ENCODE peak calls at places on chromosomes 3 and 15, in nine cellular contexts. G is GM23338, X is transverse colon, V is prostate gland, Y is HepG2, J is spleen, Q is stomach, E is sigmoid colon, U is suprapubic skin. M is an unnamed sample.

GRCh38 chr3:42572278-42572677 is 9.5 kb downstream of the SEC22C start:
- DNase-seq in Q (no peak), X (peak), G (peak), U (no peak), E (no peak), Y (peak), J (no peak), V (no peak), M (no peak)

GRCh38 chr15:26870346-26870745 is 3.5 kb downstream of the GABRA5 start:
- DNase-seq in X (no peak), V (no peak), G (no peak), U (no peak), Q (no peak), J (no peak), Y (no peak), E (no peak), M (no peak)

GRCh38 chr3:156551746-156552145 is 3.2 kb downstream of the SSR3 start:
- DNase-seq in V (no peak), X (no peak), G (no peak), Y (no peak), Q (no peak), J (no peak), U (no peak), E (no peak), M (no peak)

GRCh38 chr3:18344306-18345014 is 80.7 kb downstream of the SATB1 start:
- DNase-seq in J (no peak), Y (no peak), E (no peak), U (no peak), X (no peak), G (peak), Q (no peak), V (no peak), M (no peak)

GRCh38 chr15:34460451-34460850 is 22.8 kb upstream of the GOLGA8A start:
- DNase-seq in G (no peak), U (no peak), E (no peak), Y (no peak), Q (no peak), J (no peak), V (no peak), X (no peak), M (no peak)

GRCh38 chr3:64438837-64439236 is 213.6 kb upstream of the PRICKLE2 start:
- DNase-seq in Q (no peak), U (no peak), E (no peak), X (no peak), Y (no peak), J (no peak), V (no peak), G (peak), M (no peak)

GRCh38 chr3:152257246-152258074 is 11.3 kb upstream of the MBNL1 start:
- DNase-seq in J (no peak), Q (no peak), E (no peak), U (no peak), Y (no peak), V (no peak), X (no peak), G (no peak), M (no peak)

GRCh38 chr15:30956216-30956803 is 35.1 kb downstream of the MTMR10 start:
- DNase-seq in U (no peak), X (no peak), J (no peak), V (no peak), Q (no peak), Y (no peak), G (no peak), E (no peak), M (no peak)

GRCh38 chr3:13234664-13235063 is 161.4 kb upstream of the IQSEC1 start:
- DNase-seq in Y (no peak), J (no peak), V (no peak), U (no peak), Q (no peak), G (no peak), X (no peak), E (no peak), M (no peak)

GRCh38 chr3:49406571-49407565 is 4.9 kb downstream of the RHOA start:
- DNase-seq in X (no peak), V (no peak), Y (no peak), J (peak), E (no peak), G (no peak), U (no peak), Q (no peak), M (no peak)

GRCh38 chr15:34682673-34683072 is 72.1 kb downstream of the GJD2 start:
- DNase-seq in X (no peak), G (no peak), E (no peak), U (no peak), Y (no peak), Q (no peak), J (no peak), V (no peak), M (no peak)

GRCh38 chr15:33834892-33835730 is 133.2 kb upstream of the CHRM5 start:
- DNase-seq in Q (no peak), G (peak), Y (no peak), U (no peak), J (no peak), X (no peak), V (no peak), E (no peak), M (no peak)

GRCh38 chr15:74251187-74251811 is 15.2 kb downstream of the CCDC33 start:
- DNase-seq in Q (peak), X (no peak), U (no peak), V (peak), E (no peak), G (no peak), J (no peak), Y (no peak), M (no peak)

GRCh38 chr3:80586338-80586737 is 818.5 kb upstream of the ROBO1 start:
- DNase-seq in Y (no peak), Q (no peak), U (no peak), X (no peak), V (no peak), E (no peak), J (no peak), G (no peak), M (no peak)

GRCh38 chr3:128112406-128112968 is 11.1 kb downstream of the RUVBL1 start:
- DNase-seq in X (no peak), E (no peak), J (no peak), Q (no peak), V (no peak), G (no peak), Y (no peak), U (no peak), M (no peak)

GRCh38 chr15:47820780-47821319 is 103.5 kb downstream of the SEMA6D start:
- DNase-seq in Y (no peak), E (no peak), J (no peak), G (no peak), V (no peak), Q (no peak), U (no peak), X (no peak), M (no peak)

GRCh38 chr3:128714887-128715496 is 11.0 kb upstream of the RAB7A start:
- DNase-seq in Q (no peak), G (no peak), V (no peak), Y (no peak), X (peak), U (no peak), E (peak), J (no peak), M (peak)

GRCh38 chr15:51312132-51312531 is 26.3 kb downstream of the CYP19A1 start:
- DNase-seq in U (no peak), X (no peak), E (no peak), V (no peak), G (no peak), Y (peak), J (no peak), Q (no peak), M (no peak)

GRCh38 chr3:165635791-165636681 is 201.2 kb downstream of the BCHE start:
- DNase-seq in E (no peak), J (no peak), X (no peak), Y (no peak), G (no peak), Q (no peak), U (no peak), V (no peak), M (no peak)

GRCh38 chr3:115478359-115478758 is 145.0 kb upstream of the GAP43 start:
- DNase-seq in Y (no peak), X (no peak), G (no peak), E (no peak), J (no peak), Q (no peak), U (no peak), V (no peak), M (no peak)

GRCh38 chr3:24498796-24499195 is 4.1 kb upstream of the THRB start:
- DNase-seq in E (no peak), V (no peak), G (no peak), Y (no peak), J (no peak), Q (no peak), X (no peak), U (no peak), M (no peak)

GRCh38 chr3:194990454-194991337 is 280.3 kb downstream of the XXYLT1 start:
- DNase-seq in Q (no peak), Y (no peak), E (no peak), G (no peak), V (no peak), J (no peak), U (peak), X (no peak), M (no peak)

GRCh38 chr15:71096676-71097075 is 18.6 kb upstream of the THSD4 start:
- DNase-seq in Y (no peak), J (no peak), G (no peak), E (no peak), Q (no peak), X (no peak), V (peak), U (no peak), M (no peak)

GRCh38 chr3:184275961-184276910 is at the start of gene ECE2:
- DNase-seq in J (no peak), V (no peak), Q (no peak), Y (no peak), E (no peak), U (no peak), G (no peak), X (no peak), M (no peak)

GRCh38 chr3:42685363-42685881 is at the start of gene KLHL40:
- DNase-seq in G (no peak), E (peak), Y (no peak), U (no peak), X (no peak), Q (no peak), J (peak), V (no peak), M (no peak)

GRCh38 chr3:134242649-134243637 is 7.7 kb downstream of the RYK start:
- DNase-seq in J (no peak), X (no peak), E (no peak), V (peak), Y (peak), U (no peak), Q (no peak), G (peak), M (no peak)

GRCh38 chr3:20141841-20142240 is 44.2 kb downstream of the SGO1 start:
- DNase-seq in Q (no peak), E (peak), Y (no peak), G (peak), U (no peak), X (no peak), V (peak), J (no peak), M (no peak)

GRCh38 chr3:197374951-197375560 is 76.6 kb upstream of the DLG1 start:
- DNase-seq in U (peak), Y (no peak), Q (no peak), E (peak), G (no peak), V (no peak), J (peak), X (no peak), M (no peak)

GRCh38 chr3:104018541-104018940 is 1348.2 kb upstream of the ALCAM start:
- DNase-seq in E (no peak), Y (no peak), G (no peak), Q (no peak), J (no peak), U (no peak), X (no peak), V (no peak), M (no peak)

GRCh38 chr3:190626951-190627620 is 113.2 kb downstream of the IL1RAP start:
- DNase-seq in Y (no peak), E (no peak), X (no peak), V (no peak), Q (no peak), U (no peak), J (no peak), G (no peak), M (no peak)

GRCh38 chr3:129230311-129231019 is 18.9 kb upstream of the COPG1 start:
- DNase-seq in J (no peak), V (no peak), X (no peak), Y (peak), G (no peak), Q (no peak), E (no peak), U (no peak), M (peak)

GRCh38 chr15:74060251-74060650 is 22.1 kb downstream of the GOLGA6A start:
- DNase-seq in V (no peak), Y (no peak), Q (no peak), G (no peak), X (peak), U (peak), J (peak), E (no peak), M (no peak)

GRCh38 chr3:189687475-189687874 is 56.3 kb downstream of the TP63 start:
- DNase-seq in J (no peak), G (peak), Y (no peak), E (no peak), X (no peak), U (no peak), V (no peak), Q (no peak), M (no peak)

GRCh38 chr3:47634996-47635395 is 56.3 kb upstream of the CSPG5 start:
- DNase-seq in J (no peak), Q (no peak), G (no peak), U (no peak), X (no peak), V (no peak), E (no peak), Y (no peak), M (no peak)

GRCh38 chr15:98873441-98874218 is 134.0 kb downstream of the PGPEP1L start:
- DNase-seq in V (no peak), Q (no peak), G (no peak), J (peak), E (no peak), Y (no peak), X (no peak), U (no peak), M (peak)

GRCh38 chr3:9339750-9340449 is 23.0 kb upstream of the THUMPD3 start:
- DNase-seq in X (no peak), E (no peak), J (no peak), Q (no peak), V (no peak), G (no peak), U (no peak), Y (no peak), M (no peak)

GRCh38 chr3:45664558-45664957 is 24.6 kb upstream of the SACM1L start:
- DNase-seq in Y (peak), V (peak), J (peak), G (no peak), U (no peak), E (no peak), X (peak), Q (peak), M (peak)

GRCh38 chr15:39230205-39230916 is 350.5 kb upstream of the THBS1 start:
- DNase-seq in V (no peak), U (no peak), Y (no peak), E (no peak), G (no peak), Q (no peak), J (no peak), X (no peak), M (no peak)

GRCh38 chr15:78315686-78316085 is 16.3 kb upstream of the SKIC8 start:
- DNase-seq in Y (peak), V (no peak), U (no peak), J (no peak), E (peak), Q (no peak), X (peak), G (peak), M (no peak)
- TF ChIP-seq CTCF in Y (peak), V (no peak), U (no peak), J (no peak), E (no peak), Q (no peak), X (no peak), G (peak), M (no peak)

GRCh38 chr15:69175536-69175935 is 15.1 kb downstream of the GLCE start:
- DNase-seq in J (no peak), Y (no peak), E (no peak), V (no peak), X (no peak), U (no peak), Q (no peak), G (no peak), M (no peak)
- TF ChIP-seq POLR2AphosphoS5 in J (no peak), Y (no peak), E (no peak), V (no peak), X (no peak), U (no peak), Q (no peak), G (no peak), M (no peak)

DNA sequence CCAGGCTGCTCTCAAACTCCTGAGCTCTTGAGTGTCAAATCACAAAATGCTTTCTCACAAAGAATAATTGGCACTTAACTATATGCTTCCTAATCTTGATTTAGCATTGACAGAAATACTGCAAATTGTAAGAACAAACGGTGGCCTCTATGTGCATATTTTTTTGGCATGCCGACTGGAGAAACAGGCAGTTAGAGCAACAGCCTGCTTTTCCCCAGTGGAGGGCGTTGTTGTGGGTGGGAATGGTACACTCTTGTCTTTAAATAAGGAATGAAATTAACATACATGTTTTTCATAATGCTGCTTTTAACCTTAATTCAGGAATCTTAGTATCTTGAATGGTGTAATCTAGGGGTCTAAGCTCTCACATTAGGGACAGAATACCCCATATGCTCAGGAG is 31.1 kb upstream of the SV2B start:
- DNase-seq in U (no peak), J (no peak), Y (no peak), Q (no peak), E (no peak), V (no peak), G (peak), X (no peak), M (no peak)
- TF ChIP-seq CTCF in U (no peak), J (no peak), Y (no peak), Q (no peak), E (no peak), V (no peak), G (peak), X (no peak), M (no peak)

DNA sequence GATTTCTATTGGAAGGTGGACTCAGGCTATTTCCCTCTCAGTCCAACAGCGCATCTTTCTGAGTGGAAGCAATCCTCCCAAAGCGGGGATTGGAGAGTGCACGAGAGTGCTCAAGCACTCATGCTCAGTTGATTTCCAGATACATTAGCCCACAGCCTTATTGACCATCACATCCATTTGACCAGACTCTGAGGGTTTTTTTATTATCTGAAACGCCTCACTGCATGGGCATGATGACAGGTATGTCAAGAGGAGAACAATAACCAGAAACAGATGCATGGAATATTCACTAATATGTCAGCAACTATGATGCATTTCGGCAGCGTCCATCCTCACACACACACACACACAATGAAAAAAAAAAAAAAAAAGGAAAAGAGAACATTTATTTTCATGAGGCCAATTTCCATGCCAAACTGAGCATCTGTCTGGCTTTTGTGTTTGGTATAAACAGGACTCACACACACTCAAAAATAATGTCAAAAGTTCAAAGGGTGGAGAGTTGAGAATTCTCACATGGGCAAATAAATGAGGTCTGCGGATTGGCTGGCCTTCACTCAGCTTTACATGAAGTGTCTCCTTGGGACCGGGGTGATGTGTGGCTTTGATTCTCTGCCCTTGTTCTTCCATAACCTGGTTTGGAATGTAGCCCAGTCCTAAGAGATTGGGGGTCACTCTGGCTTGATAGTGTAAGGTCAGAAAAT is 371.6 kb downstream of the MCTP2 start:
- DNase-seq in Q (no peak), V (no peak), X (no peak), Y (no peak), G (no peak), E (no peak), U (no peak), J (no peak), M (no peak)
- TF ChIP-seq POLR2AphosphoS5 in Q (no peak), V (no peak), X (no peak), Y (no peak), G (no peak), E (no peak), U (no peak), J (no peak), M (no peak)

GRCh38 chr15:79431636-79432344 is at the start of gene MINAR1:
- DNase-seq in G (peak), Q (no peak), U (no peak), E (no peak), X (no peak), Y (peak), J (no peak), V (no peak), M (peak)
- TF ChIP-seq CTCF in G (peak), Q (no peak), U (no peak), E (no peak), X (no peak), Y (peak), J (no peak), V (no peak), M (no peak)

DNA sequence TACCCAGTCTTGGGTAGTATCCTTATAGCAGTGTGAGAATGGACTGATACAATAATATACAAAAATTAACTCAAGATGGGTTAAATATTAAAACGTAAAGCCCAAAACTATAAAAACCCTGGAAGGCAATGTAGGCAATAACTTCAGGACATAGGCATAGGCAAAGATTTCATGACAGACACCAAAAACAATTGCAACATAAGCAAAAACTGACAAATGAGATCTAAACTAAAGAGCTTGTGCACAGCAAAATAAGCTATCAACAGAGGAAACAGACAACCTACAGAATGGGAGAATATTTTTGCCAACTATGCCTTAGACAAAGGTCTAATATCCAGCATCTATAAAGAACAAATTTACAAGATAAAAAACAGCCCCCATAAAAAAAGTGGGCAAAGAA is 204.8 kb upstream of the CCDC54 start:
- DNase-seq in Q (no peak), E (no peak), G (no peak), X (no peak), Y (no peak), U (no peak), J (no peak), V (no peak), M (no peak)
- TF ChIP-seq POLR2AphosphoS5 in Q (no peak), E (no peak), G (no peak), X (no peak), Y (no peak), U (no peak), J (no peak), V (no peak), M (no peak)

GRCh38 chr15:84747423-84748273 is 744 bp upstream of the ZNF592 start:
- DNase-seq in Q (peak), J (peak), U (peak), E (peak), X (peak), G (peak), Y (peak), V (peak), M (peak)
- TF ChIP-seq CTCF in Q (no peak), J (no peak), U (no peak), E (no peak), X (no peak), G (no peak), Y (peak), V (no peak), M (no peak)

GRCh38 chr3:89876116-89876515 is 768.7 kb downstream of the EPHA3 start:
- DNase-seq in V (no peak), U (no peak), Y (no peak), E (no peak), J (no peak), Q (no peak), X (no peak), G (no peak), M (no peak)
- TF ChIP-seq POLR2AphosphoS5 in V (no peak), U (no peak), Y (no peak), E (no peak), J (no peak), Q (no peak), X (no peak), G (no peak), M (no peak)

M was measured in upper lobe of left lung.